ENCODE peak calls at places on chromosomes 12 and 14, in six cellular contexts. J is heart left ventricle, E is Peyer's patch, C is stomach, S is A549, W is ovary. F is an unnamed sample. For H3K4me1, the result is how much of the 10 kb centered on the place peaks cover.

GRCh38 chr14:78316058-78316457 is 145.9 kb downstream of the NRXN3 start:
- DNase-seq in J (no peak), E (no peak), C (no peak), S (no peak), W (no peak), F (no peak)

GRCh38 chr12:131164096-131164872 is 210.6 kb downstream of the ADGRD1 start:
- DNase-seq in J (no peak), E (no peak), C (no peak), S (peak), W (no peak), F (no peak)

GRCh38 chr12:69101505-69101904 is 137.9 kb upstream of the CPSF6 start:
- DNase-seq in J (no peak), E (no peak), C (no peak), S (peak), W (peak), F (no peak)

GRCh38 chr14:63205850-63206249 is 1.6 kb downstream of the RHOJ start:
- DNase-seq in J (no peak), E (no peak), C (no peak), S (no peak), W (no peak), F (no peak)

GRCh38 chr12:11071414-11071813 is 9.3 kb upstream of the TAS2R46 start:
- DNase-seq in J (no peak), E (no peak), C (peak), S (no peak), W (no peak), F (no peak)

GRCh38 chr12:22765731-22766130 is 140.8 kb downstream of the ETNK1 start:
- DNase-seq in J (no peak), E (no peak), C (no peak), S (no peak), W (no peak), F (no peak)

GRCh38 chr14:88488081-88488480 is 66.7 kb downstream of the PTPN21 start:
- DNase-seq in J (no peak), E (no peak), C (peak), S (no peak), W (no peak), F (no peak)

GRCh38 chr14:24082411-24083080 is 11.2 kb downstream of the CPNE6 start:
- DNase-seq in J (no peak), E (no peak), C (no peak), S (no peak), W (no peak), F (no peak)

GRCh38 chr14:65258391-65258790 is 154.1 kb upstream of the FUT8 start:
- DNase-seq in J (no peak), E (no peak), C (no peak), S (peak), W (no peak), F (no peak)

GRCh38 chr14:98182385-98183055 is 1089.5 kb downstream of the BCL11B start:
- DNase-seq in J (no peak), E (no peak), C (no peak), S (no peak), W (no peak), F (no peak)
- H3K4me1 ChIP-seq in J (under half), E (under half), C (under half), S (under half), W (under half), F (under half)

GRCh38 chr12:52945389-52946232 is 3.3 kb upstream of the KRT18 start:
- DNase-seq in J (no peak), E (peak), C (peak), S (peak), W (no peak), F (no peak)
- TF ChIP-seq POLR2A in J (no peak), E (peak), C (no peak), S (peak), W (no peak), F (no peak)

GRCh38 chr14:75453817-75454434 is 26.1 kb downstream of the JDP2 start:
- DNase-seq in J (no peak), E (no peak), C (no peak), S (no peak), W (no peak), F (no peak)

GRCh38 chr14:75452900-75453816 is 25.3 kb downstream of the JDP2 start:
- DNase-seq in J (peak), E (no peak), C (no peak), S (peak), W (peak), F (no peak)

GRCh38 chr14:75449703-75450102 is 21.9 kb downstream of the JDP2 start:
- DNase-seq in J (no peak), E (no peak), C (no peak), S (no peak), W (no peak), F (no peak)

GRCh38 chr14:75450381-75451276 is 22.8 kb downstream of the JDP2 start:
- DNase-seq in J (peak), E (peak), C (peak), S (no peak), W (peak), F (no peak)

DNA sequence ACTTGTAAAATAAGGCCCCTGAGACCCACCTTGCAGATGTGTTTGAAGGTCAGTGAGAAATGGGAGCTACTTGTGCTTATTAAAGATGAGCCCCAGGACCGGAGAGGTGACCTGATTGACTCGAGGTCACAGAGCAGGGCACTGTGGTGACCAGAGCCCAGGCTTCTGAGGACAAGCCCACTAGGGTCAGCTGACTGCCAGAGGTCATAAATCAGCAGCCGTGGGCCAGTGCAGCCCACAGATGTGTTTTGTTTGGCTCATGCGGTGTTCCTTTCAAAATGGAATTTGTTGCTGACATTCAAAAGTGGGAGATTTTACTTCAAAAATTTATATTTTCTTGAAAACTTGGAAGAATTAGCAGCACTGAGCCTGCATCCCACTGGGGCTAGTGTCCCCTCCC is 24.5 kb downstream of the JDP2 start:
- DNase-seq in J (no peak), E (no peak), C (no peak), S (no peak), W (no peak), F (no peak)
- H3K27ac ChIP-seq in J (peak), E (peak), C (peak), S (peak), W (peak), F (peak)

DNA sequence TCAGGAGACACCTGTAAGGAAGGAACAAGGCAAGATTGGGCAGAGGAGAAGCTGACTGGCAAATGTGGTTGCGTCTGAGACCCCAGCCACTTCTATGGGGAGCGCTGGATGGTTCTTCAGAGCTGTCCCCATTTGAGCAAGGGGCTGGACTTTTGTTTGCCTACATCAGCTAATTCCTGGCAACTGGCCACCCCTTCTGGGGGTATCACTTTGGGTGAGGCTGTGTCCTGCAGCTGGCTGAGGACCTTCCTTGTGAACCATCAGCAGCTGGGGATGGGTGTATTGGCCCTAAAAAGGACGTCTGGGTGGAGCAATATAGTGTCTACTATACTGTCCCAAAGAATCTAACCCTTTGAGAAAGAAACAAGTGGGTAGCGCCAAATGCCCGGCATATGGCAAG is 23.6 kb downstream of the PPFIBP1 start:
- DNase-seq in J (no peak), E (no peak), C (no peak), S (no peak), W (no peak), F (no peak)
- H3K4me1 ChIP-seq in J (half or more), E (under half), C (under half), S (under half), W (under half), F (under half)

DNA sequence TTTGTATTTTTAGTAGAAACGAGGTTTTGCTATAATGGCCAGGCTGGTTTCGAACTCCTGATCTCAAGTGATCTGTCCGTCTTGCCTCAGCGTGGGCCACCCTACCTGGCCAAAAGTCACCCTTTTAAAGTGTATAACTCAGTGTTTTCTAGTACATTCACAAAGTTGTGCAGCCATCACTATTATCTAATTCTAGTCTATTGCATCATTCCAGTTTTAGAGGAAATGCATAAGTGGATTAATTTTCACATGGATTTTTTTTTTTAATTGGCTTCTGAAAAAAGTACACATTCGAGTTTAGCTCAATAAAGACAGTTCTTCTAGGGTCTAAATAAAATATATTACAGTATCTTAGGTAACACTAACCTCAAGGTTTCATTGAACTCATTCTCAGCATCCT is 3.7 kb downstream of the DEPDC4 start:
- DNase-seq in J (no peak), E (no peak), C (no peak), S (no peak), W (no peak), F (no peak)
- TF ChIP-seq POLR2A in J (no peak), E (no peak), C (no peak), S (no peak), W (no peak), F (no peak)

GRCh38 chr14:68518910-68519686 is 273.8 kb downstream of the ZFP36L1 start:
- DNase-seq in J (peak), E (no peak), C (no peak), S (no peak), W (no peak), F (no peak)

GRCh38 chr14:68519788-68520187 is 273.1 kb downstream of the ZFP36L1 start:
- DNase-seq in J (no peak), E (no peak), C (no peak), S (no peak), W (no peak), F (no peak)

GRCh38 chr14:68521557-68521901 is 271.3 kb downstream of the ZFP36L1 start:
- DNase-seq in J (no peak), E (no peak), C (no peak), S (no peak), W (no peak), F (no peak)

GRCh38 chr14:68521952-68522509 is 270.8 kb downstream of the ZFP36L1 start:
- DNase-seq in J (no peak), E (no peak), C (no peak), S (no peak), W (no peak), F (no peak)

GRCh38 chr14:68520637-68521556 is 272.0 kb downstream of the ZFP36L1 start:
- DNase-seq in J (no peak), E (peak), C (peak), S (peak), W (no peak), F (no peak)
- H3K27ac ChIP-seq in J (peak), E (peak), C (peak), S (peak), W (peak), F (peak)

GRCh38 chr14:95268350-95268749 is 51.4 kb downstream of the CLMN start:
- DNase-seq in J (no peak), E (no peak), C (no peak), S (no peak), W (no peak), F (no peak)
- H3K4me1 ChIP-seq in J (under half), E (under half), C (under half), S (under half), W (under half), F (under half)

GRCh38 chr12:7970475-7971252 is 34.7 kb upstream of the SLC2A3 start:
- DNase-seq in J (peak), E (peak), C (peak), S (peak), W (peak), F (peak)
- TF ChIP-seq POLR2A in J (peak), E (peak), C (no peak), S (peak), W (no peak), F (no peak)